ENCODE peak calls at places on chromosomes 3 and 15, in seven cellular contexts. I, D, Z, P, Q, W and U are unnamed samples.

GRCh38 chr3:52372822-52373504 is 56.8 kb downstream of the DNAH1 start:
- DNase-seq in D (no peak), Z (peak; percentile 67), W (no peak), I (no peak), Q (peak; percentile 84), P (no peak), U (no peak)

GRCh38 chr3:69740103-69741021 is 1.1 kb downstream of the MITF start:
- DNase-seq in I (peak; percentile 80), W (peak; percentile 56), P (no peak), D (no peak), Z (peak; percentile 70), Q (no peak), U (no peak)

GRCh38 chr3:139448104-139448503 is 28.2 kb downstream of the RBP2 start:
- DNase-seq in I (no peak), Z (no peak), Q (no peak), P (no peak), D (no peak), W (peak; percentile 12), U (no peak)

GRCh38 chr3:196611761-196612483 is 27.6 kb upstream of the NRROS start:
- DNase-seq in I (no peak), D (no peak), Z (peak; percentile 73), Q (no peak), P (peak; percentile 48), W (no peak), U (no peak)

GRCh38 chr15:63223463-63223862 is 34.1 kb downstream of the RAB8B start:
- DNase-seq in P (no peak), Z (no peak), Q (no peak), D (no peak), I (no peak), W (no peak), U (no peak)

GRCh38 chr15:76998661-76999285 is 3.8 kb downstream of the PSTPIP1 start:
- DNase-seq in D (no peak), I (no peak), Z (no peak), Q (no peak), P (peak; percentile 66), W (no peak), U (no peak)

GRCh38 chr3:118636841-118637240 is 397.8 kb downstream of the IGSF11 start:
- DNase-seq in I (peak; percentile 3), P (peak; percentile 7), W (peak; percentile 35), Z (peak; percentile 60), D (no peak), Q (no peak), U (no peak)

GRCh38 chr3:46999516-47000197 is 20.2 kb downstream of the NBEAL2 start:
- DNase-seq in D (no peak), Z (no peak), P (peak; percentile 27), Q (no peak), W (no peak), I (no peak), U (no peak)

GRCh38 chr15:85019815-85020590 is 38.3 kb downstream of the PDE8A start:
- DNase-seq in P (no peak), Z (no peak), Q (no peak), D (peak; percentile 63), I (no peak), W (peak; percentile 21), U (no peak)

GRCh38 chr15:96585634-96586386 is 255.3 kb downstream of the NR2F2 start:
- DNase-seq in P (peak; percentile 40), I (no peak), W (no peak), Z (peak; percentile 13), Q (no peak), D (no peak), U (no peak)

GRCh38 chr3:129533406-129533805 is 5.0 kb downstream of the RHO start:
- DNase-seq in W (no peak), P (no peak), I (no peak), Z (no peak), D (no peak), Q (no peak), U (no peak)

GRCh38 chr3:129536806-129537205 is 6.2 kb upstream of the H1-8 start:
- DNase-seq in W (no peak), Q (no peak), Z (no peak), I (no peak), P (no peak), D (no peak), U (no peak)

GRCh38 chr3:129534428-129535027 is 6.1 kb downstream of the RHO start:
- DNase-seq in W (no peak), I (peak; percentile 13), D (no peak), Q (no peak), Z (peak; percentile 96), P (no peak), U (no peak)

GRCh38 chr3:129536374-129536667 is 6.7 kb upstream of the H1-8 start:
- DNase-seq in P (no peak), D (no peak), Q (no peak), I (no peak), Z (no peak), W (no peak), U (no peak)

DNA sequence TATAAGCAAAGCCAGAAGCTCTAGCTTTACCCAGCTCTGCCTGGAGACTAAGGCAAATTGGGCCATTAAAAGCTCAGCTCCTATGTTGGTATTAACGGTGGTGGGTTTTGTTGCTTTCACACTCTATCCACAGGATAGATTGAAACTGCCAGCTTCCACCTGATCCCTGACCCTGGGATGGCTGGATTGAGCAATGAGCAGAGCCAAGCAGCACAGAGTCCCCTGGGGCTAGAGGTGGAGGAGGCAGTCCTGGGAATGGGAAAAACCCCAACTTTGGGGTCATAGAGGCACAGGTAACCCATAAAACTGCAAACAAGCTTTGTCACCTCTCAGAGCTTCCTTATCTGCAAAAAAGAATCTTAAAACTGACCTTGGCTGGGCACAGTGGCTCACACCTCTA is 6.6 kb downstream of the RHO start:
- DNase-seq in W (no peak), D (no peak), Q (no peak), I (peak; percentile 32), Z (no peak), P (no peak), U (no peak)
- H3K4me3 ChIP-seq in W (no peak overlapping the region), D (no peak overlapping the region), Q (no peak overlapping the region), I (no peak overlapping the region), Z (no peak overlapping the region), P (no peak overlapping the region), U (no peak overlapping the region)

GRCh38 chr3:141330235-141330634 is 38.1 kb upstream of the ZBTB38 start:
- DNase-seq in D (no peak), Q (no peak), P (no peak), Z (no peak), I (no peak), W (no peak), U (no peak)

GRCh38 chr3:141332436-141332835 is 35.9 kb upstream of the ZBTB38 start:
- DNase-seq in D (no peak), I (no peak), Z (no peak), Q (no peak), W (no peak), P (no peak), U (no peak)

GRCh38 chr3:141331370-141332318 is 36.7 kb upstream of the ZBTB38 start:
- DNase-seq in P (no peak), W (peak; percentile 89), Q (no peak), Z (no peak), D (peak; percentile 99), I (peak; percentile 67), U (peak; percentile 49)

GRCh38 chr3:141328286-141329166 is 39.8 kb upstream of the ZBTB38 start:
- DNase-seq in I (no peak), P (no peak), Z (no peak), W (no peak), Q (no peak), D (no peak), U (no peak)

DNA sequence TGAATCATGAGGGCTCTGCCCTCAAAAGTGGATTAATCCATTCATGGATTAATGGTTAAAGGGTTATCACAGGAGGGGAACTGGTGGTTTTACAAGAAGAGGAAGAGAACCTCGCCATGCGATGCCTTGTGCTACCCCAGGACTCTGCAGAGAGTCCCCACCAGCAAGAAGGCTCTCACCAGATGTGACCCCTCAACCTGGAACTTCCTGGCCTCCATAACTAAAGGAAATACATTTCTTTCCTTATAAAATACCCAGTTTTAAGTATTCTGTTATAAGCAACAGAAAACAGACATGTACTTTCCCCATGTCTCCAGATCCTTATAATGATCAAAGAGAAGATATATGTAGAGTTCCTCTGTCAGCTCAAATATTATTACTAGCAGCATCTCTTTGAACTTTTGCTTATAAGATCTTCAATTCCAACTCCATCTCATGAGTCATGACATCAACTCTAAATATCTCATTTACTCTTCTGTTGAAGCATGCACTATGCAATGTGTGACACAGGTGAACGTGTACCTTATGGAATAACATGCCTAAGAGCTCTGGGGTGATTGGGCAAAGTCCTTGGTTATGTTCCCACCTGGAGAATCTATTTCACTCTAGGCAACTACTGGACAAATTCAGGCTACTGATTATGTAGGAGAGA is 37.5 kb upstream of the ZBTB38 start:
- DNase-seq in Q (no peak), Z (no peak), I (no peak), P (no peak), W (no peak), D (no peak), U (no peak)
- H3K4me2 ChIP-seq in Q (no peak overlapping the region), Z (no peak overlapping the region), I (no peak overlapping the region), P (peak overlapping the region; percentile 62), W (no peak overlapping the region), D (peak overlapping the region; percentile 64), U (no peak overlapping the region)

DNA sequence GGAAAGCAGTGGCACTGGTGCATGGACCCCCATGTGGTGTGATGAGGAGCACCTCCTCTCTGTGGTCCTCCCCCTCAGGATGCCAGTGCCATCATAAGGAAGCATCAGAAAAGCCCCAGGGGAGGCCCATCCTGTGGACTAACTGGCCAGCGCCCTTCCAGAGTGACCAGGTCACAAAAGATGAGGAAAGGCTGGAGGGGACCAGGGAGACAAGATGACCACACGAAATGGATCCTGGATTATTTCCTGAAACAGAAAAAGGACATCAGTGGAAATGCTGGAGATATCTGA is 56.4 kb downstream of the TPRA1 start:
- DNase-seq in W (no peak), Q (no peak), I (no peak), Z (no peak), P (no peak), D (no peak), U (no peak)
- H3K4me3 ChIP-seq in W (no peak overlapping the region), Q (no peak overlapping the region), I (no peak overlapping the region), Z (no peak overlapping the region), P (no peak overlapping the region), D (no peak overlapping the region), U (no peak overlapping the region)

DNA sequence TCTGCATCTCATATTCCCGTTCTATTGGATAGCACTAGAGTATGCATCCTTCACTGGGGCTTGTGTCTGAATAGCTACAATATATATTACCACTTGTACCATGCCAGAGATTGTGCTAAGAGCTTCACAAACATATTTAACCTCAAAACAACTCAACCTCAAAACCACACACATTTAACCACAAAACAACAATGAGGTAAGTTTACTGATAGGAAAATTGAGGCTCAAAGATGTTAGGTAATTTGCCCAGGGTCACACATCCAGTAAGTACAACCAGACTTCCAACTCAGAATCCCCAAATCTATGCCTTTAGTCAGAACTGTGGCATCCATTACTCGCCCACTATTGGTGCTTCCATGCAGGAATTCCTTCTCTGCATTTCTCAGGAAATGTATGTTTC is 220.0 kb downstream of the FAM43A start:
- DNase-seq in P (no peak), Z (no peak), D (peak; percentile 76), Q (no peak), I (no peak), W (peak; percentile 32), U (no peak)
- H3K4me2 ChIP-seq in P (no peak overlapping the region), Z (no peak overlapping the region), D (no peak overlapping the region), Q (no peak overlapping the region), I (no peak overlapping the region), W (no peak overlapping the region), U (no peak overlapping the region)

DNA sequence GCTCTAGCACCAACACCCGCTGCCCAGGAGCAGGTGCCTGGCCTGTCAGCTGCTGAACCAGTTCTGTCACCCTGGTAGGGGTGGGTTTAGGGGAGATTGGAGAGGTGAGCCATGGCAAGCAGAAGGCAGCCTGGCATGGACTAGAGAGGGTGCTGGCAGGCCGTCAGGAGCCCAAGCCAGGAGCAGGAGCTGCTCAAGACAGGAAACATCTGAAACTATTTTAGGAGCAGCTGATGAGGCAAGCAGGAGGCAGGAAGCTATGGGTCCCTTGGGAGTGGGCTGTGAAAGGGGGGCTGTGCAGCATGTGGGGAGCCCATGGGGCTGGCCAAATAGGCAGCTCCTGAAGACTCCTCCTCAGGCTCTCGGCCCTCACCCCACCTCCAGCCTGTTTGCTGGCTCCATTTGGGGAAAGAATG is 2.3 kb downstream of the INKA1 start:
- DNase-seq in D (no peak), W (no peak), P (peak; percentile 55), I (no peak), Z (no peak), Q (peak; percentile 86), U (no peak)
- H3K4me3 ChIP-seq in D (no peak overlapping the region), W (no peak overlapping the region), P (no peak overlapping the region), I (no peak overlapping the region), Z (no peak overlapping the region), Q (peak overlapping the region; percentile 82), U (no peak overlapping the region)